ENCODE peak calls at places on chromosomes 12 and 14, in ten cellular contexts. One of them, this sample, is unnamed.
A peak's percentile ranks its signal among the peaks of the same experiment; 100 is the strongest.

GRCh38 chr14:89378119-89378518 is 38.9 kb downstream of the FOXN3 start:
- DNase-seq in AG04450: peak; percentile 38
- DNase-seq in body of pancreas: no peak
- DNase-seq in astrocyte: peak; percentile 87
- DNase-seq in heart right ventricle: no peak
- DNase-seq in PC-9: no peak
- DNase-seq in gastrocnemius medialis: no peak
- DNase-seq in pancreas: no peak
- DNase-seq in left ventricle myocardium inferior: no peak
- DNase-seq in neural progenitor cell: no peak
- DNase-seq in this sample: peak; percentile 94

GRCh38 chr12:62138527-62138926 is 121.7 kb upstream of the USP15 start:
- DNase-seq in left ventricle myocardium inferior: no peak
- DNase-seq in gastrocnemius medialis: no peak
- DNase-seq in heart right ventricle: no peak
- DNase-seq in body of pancreas: no peak
- DNase-seq in neural progenitor cell: no peak
- DNase-seq in pancreas: no peak
- DNase-seq in astrocyte: no peak
- DNase-seq in AG04450: no peak
- DNase-seq in PC-9: no peak
- DNase-seq in this sample: no peak

GRCh38 chr14:89417469-89418225 is 614 bp upstream of the FOXN3 start:
- DNase-seq in body of pancreas: peak; percentile 61
- DNase-seq in left ventricle myocardium inferior: peak; percentile 61
- DNase-seq in heart right ventricle: peak; percentile 55
- DNase-seq in AG04450: no peak
- DNase-seq in neural progenitor cell: peak; percentile 57
- DNase-seq in astrocyte: peak; percentile 35
- DNase-seq in pancreas: peak; percentile 87
- DNase-seq in PC-9: peak; percentile 14
- DNase-seq in gastrocnemius medialis: peak; percentile 73
- DNase-seq in this sample: peak; percentile 37

GRCh38 chr14:105084741-105085571 is 19.7 kb upstream of the GPR132 start:
- DNase-seq in body of pancreas: no peak
- DNase-seq in astrocyte: no peak
- DNase-seq in pancreas: peak; percentile 69
- DNase-seq in heart right ventricle: no peak
- DNase-seq in neural progenitor cell: no peak
- DNase-seq in gastrocnemius medialis: no peak
- DNase-seq in left ventricle myocardium inferior: no peak
- DNase-seq in PC-9: no peak
- DNase-seq in AG04450: no peak
- DNase-seq in this sample: no peak

GRCh38 chr14:57747036-57747435 is 118.9 kb downstream of the SLC35F4 start:
- DNase-seq in PC-9: no peak
- DNase-seq in heart right ventricle: no peak
- DNase-seq in pancreas: no peak
- DNase-seq in body of pancreas: peak; percentile 56
- DNase-seq in AG04450: no peak
- DNase-seq in left ventricle myocardium inferior: no peak
- DNase-seq in neural progenitor cell: no peak
- DNase-seq in astrocyte: peak; percentile 55
- DNase-seq in gastrocnemius medialis: no peak
- DNase-seq in this sample: no peak

GRCh38 chr12:15599266-15600037 is 189.7 kb downstream of the EPS8 start:
- DNase-seq in gastrocnemius medialis: peak; percentile 24
- DNase-seq in left ventricle myocardium inferior: no peak
- DNase-seq in astrocyte: peak; percentile 89
- DNase-seq in PC-9: no peak
- DNase-seq in neural progenitor cell: no peak
- DNase-seq in body of pancreas: no peak
- DNase-seq in heart right ventricle: no peak
- DNase-seq in pancreas: no peak
- DNase-seq in AG04450: peak; percentile 32
- DNase-seq in this sample: peak; percentile 57

GRCh38 chr12:27305673-27306504 is 26.7 kb upstream of the BMAL2 start:
- DNase-seq in neural progenitor cell: peak; percentile 36
- DNase-seq in heart right ventricle: no peak
- DNase-seq in left ventricle myocardium inferior: no peak
- DNase-seq in pancreas: no peak
- DNase-seq in body of pancreas: no peak
- DNase-seq in PC-9: no peak
- DNase-seq in astrocyte: peak; percentile 24
- DNase-seq in gastrocnemius medialis: no peak
- DNase-seq in AG04450: no peak
- DNase-seq in this sample: no peak

GRCh38 chr12:52151859-52152783 is 39.7 kb downstream of the KRT80 start:
- DNase-seq in body of pancreas: peak; percentile 77
- DNase-seq in PC-9: peak; percentile 84
- DNase-seq in astrocyte: no peak
- DNase-seq in left ventricle myocardium inferior: peak; percentile 77
- DNase-seq in AG04450: no peak
- DNase-seq in gastrocnemius medialis: peak; percentile 25
- DNase-seq in pancreas: peak; percentile 92
- DNase-seq in heart right ventricle: peak; percentile 82
- DNase-seq in neural progenitor cell: peak; percentile 93
- DNase-seq in this sample: no peak

GRCh38 chr12:130044991-130045621 is 117.2 kb upstream of the FZD10 start:
- DNase-seq in heart right ventricle: no peak
- DNase-seq in astrocyte: no peak
- DNase-seq in left ventricle myocardium inferior: no peak
- DNase-seq in pancreas: no peak
- DNase-seq in neural progenitor cell: peak; percentile 69
- DNase-seq in PC-9: no peak
- DNase-seq in AG04450: no peak
- DNase-seq in gastrocnemius medialis: no peak
- DNase-seq in body of pancreas: no peak
- DNase-seq in this sample: no peak

DNA sequence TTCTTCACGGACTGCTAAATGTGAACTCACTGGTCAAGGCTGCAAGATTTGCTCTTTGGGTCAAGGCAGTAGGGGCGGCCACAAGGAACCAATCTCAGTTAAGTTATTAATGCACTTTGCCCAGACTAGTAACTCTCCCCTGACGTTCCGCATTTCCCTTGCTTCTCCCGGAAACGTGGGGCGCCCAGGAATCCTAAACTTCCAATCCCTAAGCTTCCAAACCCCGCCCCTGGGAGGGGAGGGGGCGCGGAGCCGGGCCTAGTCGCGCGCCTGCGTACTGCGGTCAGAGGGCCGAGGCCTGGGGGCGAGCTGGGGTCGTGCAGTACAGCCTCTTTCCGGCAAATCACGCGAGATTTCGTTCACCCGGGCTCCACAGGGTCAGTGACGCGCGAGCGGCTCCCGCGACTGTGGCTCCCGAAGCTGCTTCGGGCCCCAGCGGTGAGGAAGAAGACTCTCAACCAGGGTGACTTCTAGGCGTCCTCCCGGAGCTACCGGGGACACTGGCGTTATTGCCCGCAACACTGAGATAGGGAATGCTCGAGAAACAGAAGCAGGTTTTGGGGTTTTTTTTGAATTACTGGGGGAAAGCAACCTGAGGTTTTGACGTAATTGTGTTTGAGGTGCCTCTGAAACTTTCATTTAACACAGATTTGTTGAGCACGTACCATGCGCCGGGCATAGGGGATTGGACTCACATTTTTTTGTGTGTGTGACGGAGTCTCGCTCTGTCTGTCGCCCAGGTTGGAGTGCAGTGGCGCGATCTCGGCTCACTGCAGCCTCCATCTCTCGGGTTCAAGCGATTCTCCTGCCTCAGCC is at the start of gene PTGR2:
- DNase-seq in heart right ventricle: peak; percentile 95
- DNase-seq in astrocyte: peak; percentile 92
- DNase-seq in neural progenitor cell: peak; percentile 99
- DNase-seq in body of pancreas: peak; percentile 95
- DNase-seq in gastrocnemius medialis: peak; percentile 88
- DNase-seq in pancreas: peak; percentile 97
- DNase-seq in left ventricle myocardium inferior: peak; percentile 97
- DNase-seq in PC-9: peak; percentile 98
- DNase-seq in AG04450: peak; percentile 94
- DNase-seq in this sample: peak; percentile 93
- TF ChIP-seq CTCF in heart right ventricle: peak; percentile 14
- TF ChIP-seq CTCF in astrocyte: no peak
- TF ChIP-seq CTCF in neural progenitor cell: peak; percentile 6
- TF ChIP-seq CTCF in body of pancreas: peak; percentile 35
- TF ChIP-seq CTCF in gastrocnemius medialis: no peak
- TF ChIP-seq CTCF in pancreas: no peak
- TF ChIP-seq CTCF in left ventricle myocardium inferior: peak; percentile 26
- TF ChIP-seq CTCF in PC-9: no peak
- TF ChIP-seq CTCF in AG04450: peak; percentile 18
- TF ChIP-seq CTCF in this sample: peak; percentile 20

DNA sequence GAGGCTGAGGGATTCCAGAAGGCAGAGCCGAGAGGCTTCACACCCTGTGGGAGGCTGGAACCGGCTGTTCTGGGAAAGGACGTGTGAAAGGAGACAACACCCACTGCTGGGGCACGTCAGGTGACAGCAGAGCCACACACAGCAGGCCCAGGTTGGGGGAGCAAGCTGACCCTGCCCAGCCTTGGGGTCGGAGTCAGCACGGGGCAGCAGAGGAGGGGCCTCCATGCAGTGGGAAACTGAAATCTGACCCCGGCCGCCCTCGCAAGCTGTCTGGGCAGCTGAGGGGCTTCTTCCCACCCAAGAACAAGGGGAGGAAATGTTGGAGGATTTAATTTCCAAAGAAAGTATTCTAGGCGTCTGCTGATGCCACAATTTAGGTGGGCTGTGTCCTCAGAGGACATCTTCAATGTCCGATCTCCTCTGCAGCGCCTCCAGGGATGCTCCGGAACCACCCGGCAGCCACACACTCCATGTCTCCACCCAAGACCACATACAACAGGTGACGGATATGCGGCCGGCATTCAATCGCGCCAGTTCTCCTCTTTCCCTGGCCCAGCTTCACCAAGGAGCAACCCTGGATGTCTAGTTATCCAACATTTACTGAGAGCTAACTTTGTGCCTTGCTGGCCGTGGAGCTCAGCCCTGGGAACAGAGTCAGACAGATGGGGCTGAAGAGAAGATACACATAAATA is 30.7 kb downstream of the SNRNP35 start:
- DNase-seq in gastrocnemius medialis: peak; percentile 53
- DNase-seq in heart right ventricle: no peak
- DNase-seq in astrocyte: no peak
- DNase-seq in body of pancreas: no peak
- DNase-seq in left ventricle myocardium inferior: no peak
- DNase-seq in neural progenitor cell: peak; percentile 63
- DNase-seq in PC-9: no peak
- DNase-seq in pancreas: no peak
- DNase-seq in AG04450: no peak
- DNase-seq in this sample: no peak
- H3K27ac ChIP-seq in gastrocnemius medialis: peak overlapping the region; percentile 99
- H3K27ac ChIP-seq in heart right ventricle: no peak overlapping the region
- H3K27ac ChIP-seq in astrocyte: no peak overlapping the region
- H3K27ac ChIP-seq in body of pancreas: no peak overlapping the region
- H3K27ac ChIP-seq in left ventricle myocardium inferior: peak overlapping the region; percentile 56
- H3K27ac ChIP-seq in neural progenitor cell: no peak overlapping the region
- H3K27ac ChIP-seq in PC-9: no peak overlapping the region
- H3K27ac ChIP-seq in pancreas: no peak overlapping the region
- H3K27ac ChIP-seq in AG04450: no peak overlapping the region
- H3K27ac ChIP-seq in this sample: no peak overlapping the region

DNA sequence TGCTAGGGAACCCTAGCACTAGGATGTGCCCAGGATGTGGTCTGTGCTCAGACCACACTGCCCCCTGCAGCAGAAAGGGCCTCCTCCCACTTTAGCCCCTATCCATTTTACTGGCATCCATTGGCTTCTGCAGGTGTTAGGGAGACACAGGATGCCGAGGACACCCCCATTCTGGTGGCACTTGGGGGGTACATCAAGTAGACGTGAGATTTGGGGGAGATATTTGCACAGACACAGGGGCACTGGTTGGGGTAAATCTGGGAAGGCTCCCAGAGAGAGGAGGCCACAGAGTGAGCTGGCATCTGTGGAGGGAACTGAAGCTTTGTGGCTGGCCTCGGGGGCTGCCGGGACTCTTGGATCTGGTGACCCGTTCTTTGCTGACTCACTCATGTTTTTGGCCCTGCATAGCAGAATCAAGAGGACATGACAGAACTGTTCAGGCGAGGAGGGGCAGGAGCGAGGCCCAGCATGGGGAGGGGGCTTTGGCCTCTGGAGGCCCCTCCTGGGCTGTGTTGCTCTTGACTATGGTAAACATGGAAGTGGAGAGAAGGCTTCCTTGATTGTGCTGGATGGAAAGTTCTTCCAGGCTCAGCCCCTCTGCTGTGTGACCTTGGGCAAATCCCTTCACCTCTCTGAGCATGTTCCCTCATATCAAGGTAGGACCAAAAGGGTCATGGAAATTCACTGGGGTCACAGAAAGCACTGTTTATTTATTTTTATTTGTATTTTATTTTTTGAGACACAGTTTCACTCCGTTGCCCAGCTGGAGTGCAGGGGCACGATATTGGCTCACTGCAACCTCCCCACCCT is 1.8 kb downstream of the PLBD2 start:
- DNase-seq in PC-9: no peak
- DNase-seq in astrocyte: no peak
- DNase-seq in pancreas: no peak
- DNase-seq in left ventricle myocardium inferior: peak; percentile 23
- DNase-seq in AG04450: no peak
- DNase-seq in body of pancreas: no peak
- DNase-seq in heart right ventricle: no peak
- DNase-seq in gastrocnemius medialis: no peak
- DNase-seq in neural progenitor cell: no peak
- DNase-seq in this sample: peak; percentile 6
- TF ChIP-seq CTCF in PC-9: no peak
- TF ChIP-seq CTCF in astrocyte: no peak
- TF ChIP-seq CTCF in pancreas: no peak
- TF ChIP-seq CTCF in left ventricle myocardium inferior: no peak
- TF ChIP-seq CTCF in AG04450: peak; percentile 27
- TF ChIP-seq CTCF in body of pancreas: no peak
- TF ChIP-seq CTCF in heart right ventricle: no peak
- TF ChIP-seq CTCF in gastrocnemius medialis: no peak
- TF ChIP-seq CTCF in neural progenitor cell: peak; percentile 35
- TF ChIP-seq CTCF in this sample: peak; percentile 48

DNA sequence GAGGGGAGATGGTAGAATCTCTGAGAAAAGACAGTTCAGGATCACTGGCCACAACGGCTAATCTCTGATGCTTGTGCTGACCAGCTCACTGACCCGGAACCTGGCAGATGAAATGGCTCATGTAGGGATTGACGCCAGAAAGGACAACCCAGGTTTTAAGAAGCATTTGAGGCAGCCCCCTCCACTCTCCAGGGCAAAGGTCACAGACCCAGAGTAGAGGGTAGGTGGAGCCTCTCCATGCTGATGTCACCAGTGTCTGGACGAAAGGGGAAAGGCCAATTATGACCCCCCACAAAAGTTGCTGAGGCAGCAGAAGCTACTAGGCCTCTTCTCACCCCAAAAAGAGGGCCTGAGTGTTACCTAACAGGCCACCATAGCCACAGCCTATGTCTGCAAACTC is 1.2 kb downstream of the METTL1 start:
- DNase-seq in heart right ventricle: no peak
- DNase-seq in pancreas: no peak
- DNase-seq in PC-9: no peak
- DNase-seq in body of pancreas: no peak
- DNase-seq in gastrocnemius medialis: no peak
- DNase-seq in astrocyte: no peak
- DNase-seq in left ventricle myocardium inferior: no peak
- DNase-seq in AG04450: no peak
- DNase-seq in neural progenitor cell: no peak
- DNase-seq in this sample: no peak
- H3K27ac ChIP-seq in heart right ventricle: no peak overlapping the region
- H3K27ac ChIP-seq in pancreas: no peak overlapping the region
- H3K27ac ChIP-seq in PC-9: no peak overlapping the region
- H3K27ac ChIP-seq in body of pancreas: no peak overlapping the region
- H3K27ac ChIP-seq in gastrocnemius medialis: no peak overlapping the region
- H3K27ac ChIP-seq in astrocyte: no peak overlapping the region
- H3K27ac ChIP-seq in left ventricle myocardium inferior: no peak overlapping the region
- H3K27ac ChIP-seq in AG04450: no peak overlapping the region
- H3K27ac ChIP-seq in neural progenitor cell: no peak overlapping the region
- H3K27ac ChIP-seq in this sample: no peak overlapping the region